ENCODE peak calls at places on chromosomes 12 and 14, in five cellular contexts. R is HepG2, P is SK-N-MC, A is neural progenitor cell, J is mammary epithelial cell. G is an unnamed sample.

GRCh38 chr14:76307786-76308780 is 67.9 kb upstream of the ESRRB start:
- DNase-seq in R (no peak), A (no peak), J (no peak), P (no peak), G (no peak)

GRCh38 chr12:12723681-12724420 is 6.7 kb downstream of the CDKN1B start:
- DNase-seq in R (no peak), J (peak; percentile 45), A (peak; percentile 64), P (no peak), G (peak; percentile 73)

GRCh38 chr12:131983026-131983425 is 33.3 kb downstream of the EP400 start:
- DNase-seq in R (no peak), P (no peak), J (no peak), A (no peak), G (no peak)

GRCh38 chr12:50806176-50806575 is 36.5 kb upstream of the TMPRSS12 start:
- DNase-seq in A (no peak), R (peak; percentile 5), P (no peak), J (no peak), G (no peak)

GRCh38 chr12:11797317-11797913 is 147.9 kb downstream of the ETV6 start:
- DNase-seq in A (no peak), R (peak; percentile 28), J (no peak), P (no peak), G (peak; percentile 82)

GRCh38 chr12:56769868-56770267 is 6.7 kb downstream of the HSD17B6 start:
- DNase-seq in P (no peak), A (no peak), R (no peak), J (no peak), G (no peak)

GRCh38 chr12:118304093-118304492 is 68.6 kb downstream of the TAOK3 start:
- DNase-seq in R (no peak), P (no peak), A (no peak), J (no peak), G (no peak)

GRCh38 chr12:13505636-13506035 is 309.1 kb downstream of the EMP1 start:
- DNase-seq in A (no peak), J (no peak), P (no peak), R (no peak), G (no peak)

DNA sequence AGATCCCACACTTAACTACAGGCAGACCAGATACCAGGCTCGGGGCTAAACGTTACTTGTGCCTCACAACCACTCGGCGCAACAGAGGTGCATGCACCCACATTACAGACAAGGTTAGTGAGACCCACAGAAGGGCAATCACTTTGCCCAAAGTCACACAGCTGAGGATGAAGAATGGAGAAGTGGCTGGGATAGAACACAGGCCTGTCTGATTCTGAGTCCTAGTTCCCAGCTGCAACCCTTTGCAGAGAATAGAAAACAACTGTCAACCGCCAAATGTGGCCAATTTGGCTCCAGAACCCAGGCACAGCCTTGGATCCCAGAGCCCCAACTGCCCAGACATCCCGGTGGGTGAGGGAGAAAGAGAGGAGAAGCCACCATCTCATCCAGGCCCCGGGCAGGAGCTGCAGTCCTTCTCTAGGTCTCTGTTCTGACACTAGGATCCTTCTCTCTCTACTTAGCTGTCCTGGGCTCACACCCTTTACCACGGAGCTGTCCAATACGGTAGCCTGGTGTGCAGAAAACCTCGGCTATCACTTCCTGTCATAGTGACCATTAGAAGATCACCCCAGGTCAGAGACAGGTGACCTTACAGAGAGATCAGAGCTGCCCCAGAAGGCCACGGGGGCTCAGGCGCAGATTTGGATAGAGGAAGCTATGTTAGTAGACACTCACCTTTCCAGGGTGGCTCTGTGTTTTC is 59.1 kb downstream of the FAM222A start:
- DNase-seq in A (no peak), P (no peak), J (no peak), R (no peak), G (no peak)
- H3K9ac ChIP-seq in A (no peak overlapping the region), P (no peak overlapping the region), J (no peak overlapping the region), R (no peak overlapping the region), G (no peak overlapping the region)

GRCh38 chr14:68193970-68194634 is 374.5 kb downstream of the RAD51B start:
- DNase-seq in J (no peak), R (no peak), P (no peak), A (no peak), G (peak; percentile 83)

GRCh38 chr14:68199465-68200145 is 380.0 kb downstream of the RAD51B start:
- DNase-seq in P (no peak), A (peak; percentile 86), J (no peak), R (no peak), G (peak; percentile 66)

GRCh38 chr14:68203871-68204270 is 384.3 kb downstream of the RAD51B start:
- DNase-seq in A (no peak), R (no peak), P (no peak), J (no peak), G (no peak)

GRCh38 chr14:68195126-68195525 is 375.5 kb downstream of the RAD51B start:
- DNase-seq in P (no peak), R (peak; percentile 80), A (no peak), J (no peak), G (no peak)

DNA sequence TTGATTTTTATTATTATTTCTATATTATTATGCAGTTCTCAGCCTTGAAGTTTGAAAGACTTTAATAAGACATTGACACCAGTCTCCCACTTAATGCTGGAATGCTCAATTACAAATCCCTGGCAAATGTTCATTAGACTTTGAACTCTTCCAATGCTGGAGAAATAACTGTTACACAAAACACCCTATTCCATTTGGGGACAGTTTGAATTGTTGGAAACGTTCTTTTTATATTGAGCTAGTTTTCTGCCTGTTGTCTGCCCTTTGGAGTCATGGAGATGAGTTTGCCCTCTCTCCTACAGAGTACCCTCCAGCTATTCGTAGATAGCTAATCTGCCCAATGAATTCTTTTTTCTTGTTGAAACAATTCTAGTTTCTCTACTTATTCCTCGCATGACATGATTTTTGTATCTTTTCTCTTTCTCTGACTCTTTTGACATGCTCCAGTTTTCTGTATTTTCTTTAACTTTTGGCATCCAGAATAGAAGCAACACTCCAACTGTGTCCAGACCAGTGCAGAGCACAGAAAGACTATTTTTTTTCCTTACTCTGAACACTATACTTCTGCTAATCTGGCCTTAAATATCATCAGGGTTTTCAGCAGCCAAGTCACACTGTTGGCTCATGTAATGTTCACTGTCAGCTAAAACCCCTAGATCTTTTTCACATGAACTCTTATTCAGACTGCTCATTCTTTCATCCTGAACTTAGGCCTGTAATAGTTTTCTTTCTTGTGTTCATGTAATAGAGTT is 379.3 kb downstream of the RAD51B start:
- DNase-seq in J (no peak), R (peak; percentile 2), A (no peak), P (no peak), G (no peak)
- H3K9ac ChIP-seq in J (no peak overlapping the region), R (no peak overlapping the region), A (no peak overlapping the region), P (no peak overlapping the region), G (peak overlapping the region; percentile 50)

GRCh38 chr12:106139422-106140141 is 828 bp upstream of the NUAK1 start:
- DNase-seq in P (no peak), J (peak; percentile 66), R (peak; percentile 52), A (peak; percentile 93), G (peak; percentile 90)
- H3K9ac ChIP-seq in P (peak overlapping the region; percentile 73), J (peak overlapping the region; percentile 44), R (peak overlapping the region; percentile 74), A (peak overlapping the region; percentile 65), G (peak overlapping the region; percentile 89)

GRCh38 chr12:86634706-86635410 is 378.7 kb upstream of the MGAT4C start:
- DNase-seq in P (no peak), J (peak; percentile 70), A (no peak), R (no peak), G (no peak)
- H3K9ac ChIP-seq in P (no peak overlapping the region), J (no peak overlapping the region), A (no peak overlapping the region), R (no peak overlapping the region), G (no peak overlapping the region)

GRCh38 chr12:111074965-111075364 is 154.6 kb upstream of the MYL2 start:
- DNase-seq in J (no peak), A (no peak), P (no peak), R (no peak), G (no peak)

GRCh38 chr12:111076611-111077451 is 156.5 kb upstream of the MYL2 start:
- DNase-seq in A (peak; percentile 21), P (no peak), J (no peak), R (peak; percentile 6), G (no peak)

GRCh38 chr12:111072299-111072698 is 151.9 kb upstream of the MYL2 start:
- DNase-seq in A (no peak), P (no peak), J (no peak), R (no peak), G (no peak)

GRCh38 chr12:111076199-111076598 is 155.8 kb upstream of the MYL2 start:
- DNase-seq in R (no peak), A (no peak), P (no peak), J (no peak), G (no peak)

DNA sequence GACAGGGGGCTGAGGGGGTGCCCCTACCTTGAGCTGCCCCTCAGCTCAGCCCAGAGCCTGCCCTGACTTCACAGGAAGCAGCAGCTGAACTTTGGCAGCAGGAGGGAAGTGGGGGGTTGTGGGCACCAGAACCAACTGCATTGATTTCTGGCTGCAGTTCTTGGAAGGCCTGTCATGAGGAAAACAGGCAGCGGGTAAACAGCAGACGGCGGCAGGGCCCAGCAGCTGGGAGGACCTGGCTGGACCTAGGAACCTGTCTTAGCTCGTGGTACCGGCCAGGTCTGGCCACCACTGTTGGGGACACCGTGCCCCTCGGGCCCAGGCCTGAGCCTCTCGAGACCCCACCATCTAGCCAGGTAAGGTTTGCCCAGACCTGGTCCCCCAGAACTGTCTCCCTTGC is 154.2 kb upstream of the MYL2 start:
- DNase-seq in A (no peak), R (no peak), J (no peak), P (no peak), G (no peak)
- H3K9ac ChIP-seq in A (no peak overlapping the region), R (no peak overlapping the region), J (no peak overlapping the region), P (no peak overlapping the region), G (no peak overlapping the region)

GRCh38 chr12:3291939-3292338 is 199.1 kb upstream of the PRMT8 start:
- DNase-seq in A (no peak), R (no peak), J (no peak), P (no peak), G (no peak)

GRCh38 chr12:3285570-3285969 is 205.4 kb upstream of the PRMT8 start:
- DNase-seq in P (peak; percentile 81), J (no peak), A (no peak), R (no peak), G (no peak)

GRCh38 chr12:3289702-3290101 is 201.3 kb upstream of the PRMT8 start:
- DNase-seq in J (no peak), P (no peak), R (no peak), A (no peak), G (no peak)

GRCh38 chr12:3284411-3284810 is 206.6 kb upstream of the PRMT8 start:
- DNase-seq in A (no peak), P (no peak), R (no peak), J (no peak), G (no peak)

DNA sequence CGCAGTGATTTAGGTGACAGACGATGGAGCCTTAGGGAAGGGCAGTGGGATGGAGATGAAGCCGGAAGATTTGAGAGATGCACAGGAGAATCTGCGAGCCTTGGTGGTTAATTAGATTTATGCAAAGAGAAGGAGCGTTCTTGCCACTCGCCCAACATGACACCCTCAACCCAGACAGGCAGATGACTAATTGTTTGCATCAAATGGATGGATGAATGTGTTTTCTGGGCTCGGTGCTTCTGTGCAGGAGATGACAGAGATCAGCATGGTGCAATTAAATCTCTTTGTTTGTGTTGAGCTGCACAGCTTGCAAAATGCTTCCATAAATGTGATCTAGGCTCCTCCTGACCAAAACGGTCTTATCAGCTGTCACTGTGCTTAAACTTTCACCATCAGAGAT is 202.3 kb upstream of the PRMT8 start:
- DNase-seq in A (no peak), R (no peak), J (no peak), P (no peak), G (no peak)
- H3K9ac ChIP-seq in A (no peak overlapping the region), R (no peak overlapping the region), J (no peak overlapping the region), P (no peak overlapping the region), G (no peak overlapping the region)

DNA sequence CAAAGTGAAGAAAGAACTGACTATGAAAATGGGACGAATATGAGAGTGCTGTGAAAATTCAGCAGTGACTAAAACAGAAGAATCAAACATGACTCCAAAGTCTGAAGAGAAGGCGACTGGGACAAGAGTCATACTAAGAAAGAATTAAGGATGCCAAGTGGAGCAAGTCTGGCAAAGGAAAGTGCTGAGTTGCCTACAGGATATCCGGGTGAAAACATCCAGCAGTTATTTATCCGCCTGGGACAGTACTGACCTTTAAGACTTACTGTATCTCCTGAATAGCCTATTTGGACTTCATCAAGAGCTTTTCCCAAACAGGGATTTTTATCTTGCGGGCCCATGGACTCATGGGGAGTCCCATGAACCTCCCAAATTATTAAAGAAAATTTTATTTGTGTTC is 41.1 kb downstream of the KICS2 start:
- DNase-seq in R (no peak), P (no peak), A (no peak), J (peak; percentile 17), G (peak; percentile 63)
- H3K9ac ChIP-seq in R (no peak overlapping the region), P (no peak overlapping the region), A (no peak overlapping the region), J (no peak overlapping the region), G (peak overlapping the region; percentile 80)

G was measured in adipocyte.